ENCODE peak calls at places on chromosomes 2 and 18, in seven cellular contexts. R is esophagus squamous epithelium; D is IMR-90; H is midbrain; O is H9; U is fibroblast of pulmonary artery; G is CD8-positive, alpha-beta T cell. S is an unnamed sample.

GRCh38 chr2:100365434-100365833 is 43.1 kb upstream of the LONRF2 start:
- DNase-seq in O (no peak), D (peak; percentile 93), G (no peak), H (no peak), U (peak; percentile 90), R (peak; percentile 7), S (no peak)

GRCh38 chr2:12046641-12047040 is 300.2 kb downstream of the LPIN1 start:
- DNase-seq in G (no peak), H (no peak), D (peak; percentile 50), R (no peak), U (peak; percentile 55), O (no peak), S (no peak)

GRCh38 chr2:215604631-215605030 is 168.8 kb upstream of the FN1 start:
- DNase-seq in H (no peak), O (no peak), D (no peak), R (no peak), G (no peak), U (no peak), S (no peak)

GRCh38 chr2:158464426-158465281 is 7.9 kb downstream of the PKP4 start:
- DNase-seq in G (no peak), D (peak; percentile 16), U (peak; percentile 29), H (no peak), R (no peak), O (no peak), S (no peak)

GRCh38 chr2:42150159-42150558 is 19.0 kb upstream of the EML4 start:
- DNase-seq in U (no peak), H (no peak), G (no peak), D (no peak), O (no peak), R (no peak), S (no peak)

GRCh38 chr2:84781942-84782716 is 98.8 kb downstream of the TRABD2A start:
- DNase-seq in H (no peak), R (no peak), O (no peak), G (peak; percentile 80), D (peak; percentile 15), U (no peak), S (no peak)

GRCh38 chr2:219997341-219997851 is 370.0 kb downstream of the SLC4A3 start:
- DNase-seq in G (no peak), D (peak; percentile 29), U (peak; percentile 59), R (no peak), O (peak; percentile 80), H (peak; percentile 2), S (peak; percentile 64)

GRCh38 chr2:191358325-191359025 is 113.3 kb downstream of the MYO1B start:
- DNase-seq in H (no peak), D (peak; percentile 26), R (no peak), U (no peak), G (no peak), O (no peak), S (no peak)

GRCh38 chr18:708096-708495 is 4.3 kb downstream of the ENOSF1 start:
- DNase-seq in U (no peak), H (no peak), D (no peak), R (no peak), O (no peak), G (no peak), S (no peak)

GRCh38 chr2:159004849-159005248 is 36.4 kb downstream of the TANC1 start:
- DNase-seq in U (no peak), H (no peak), G (no peak), D (no peak), R (no peak), O (no peak), S (no peak)

GRCh38 chr2:240368746-240369724 is 66.4 kb upstream of the GPC1 start:
- DNase-seq in U (no peak), G (peak; percentile 10), D (no peak), R (no peak), H (no peak), O (no peak), S (no peak)

GRCh38 chr2:217710218-217710565 is 292.6 kb downstream of the TNS1 start:
- DNase-seq in O (no peak), D (peak; percentile 86), U (peak; percentile 21), R (no peak), H (no peak), G (no peak), S (no peak)

GRCh38 chr18:11946756-11947155 is 34.6 kb upstream of the IMPA2 start:
- DNase-seq in U (peak; percentile 59), G (no peak), D (peak; percentile 67), O (no peak), R (no peak), H (no peak), S (peak; percentile 74)

GRCh38 chr2:210195066-210195852 is 24.1 kb upstream of the KANSL1L start:
- DNase-seq in O (no peak), U (peak; percentile 76), H (peak; percentile 65), D (peak; percentile 58), G (no peak), R (no peak), S (no peak)

GRCh38 chr2:177217247-177217843 is 4.8 kb downstream of the HNRNPA3 start:
- DNase-seq in D (no peak), H (no peak), R (no peak), U (no peak), G (no peak), O (no peak), S (no peak)

GRCh38 chr2:174585657-174586056 is 11.9 kb downstream of the WIPF1 start:
- DNase-seq in O (no peak), U (no peak), G (no peak), R (no peak), H (no peak), D (no peak), S (no peak)

GRCh38 chr2:237097911-237098702 is 12.4 kb downstream of the COPS8 start:
- DNase-seq in U (peak; percentile 94), H (no peak), G (no peak), O (no peak), D (peak; percentile 95), R (no peak), S (no peak)

GRCh38 chr18:26756556-26756955 is 109.0 kb downstream of the AQP4 start:
- DNase-seq in G (no peak), U (no peak), R (no peak), O (no peak), H (no peak), D (no peak), S (no peak)

GRCh38 chr2:70374616-70375015 is 72.7 kb upstream of the FAM136A start:
- DNase-seq in U (no peak), R (no peak), G (no peak), O (no peak), D (no peak), H (peak; percentile 1), S (no peak)

GRCh38 chr2:141380625-141381012 is 750.2 kb downstream of the LRP1B start:
- DNase-seq in G (no peak), D (no peak), R (no peak), H (no peak), U (no peak), O (no peak), S (no peak)

GRCh38 chr2:118604346-118604745 is 243.1 kb downstream of the EN1 start:
- DNase-seq in G (no peak), H (no peak), R (no peak), U (no peak), D (no peak), O (no peak), S (no peak)

GRCh38 chr2:224009605-224010330 is 29.3 kb downstream of the SERPINE2 start:
- DNase-seq in O (no peak), U (peak; percentile 54), G (no peak), D (peak; percentile 34), H (peak; percentile 17), R (no peak), S (no peak)

GRCh38 chr2:55223958-55224760 is 7.9 kb downstream of the CLHC1 start:
- DNase-seq in U (no peak), D (no peak), R (no peak), O (peak; percentile 36), G (no peak), H (no peak), S (no peak)

GRCh38 chr2:222561817-222562424 is 94.0 kb downstream of the FARSB start:
- DNase-seq in D (peak; percentile 22), G (no peak), O (peak; percentile 65), U (peak; percentile 81), R (no peak), H (peak; percentile 52), S (no peak)

S was measured in ascending aorta.